ENCODE peak calls at places on chromosomes 6 and 20, in five cellular contexts. One of them, this sample, is unnamed.
A peak's percentile ranks its signal among the peaks of the same experiment; 100 is the strongest.

GRCh38 chr20:37471741-37472235 is 49.3 kb upstream of the NNAT start:
- DNase-seq in neuronal stem cell: no peak
- DNase-seq in upper lobe of left lung: no peak
- DNase-seq in heart right ventricle: no peak
- DNase-seq in keratinocyte: no peak
- DNase-seq in this sample: no peak

GRCh38 chr20:4967752-4968477 is 33.4 kb downstream of the SLC23A2 start:
- DNase-seq in neuronal stem cell: no peak
- DNase-seq in heart right ventricle: no peak
- DNase-seq in keratinocyte: no peak
- DNase-seq in upper lobe of left lung: no peak
- DNase-seq in this sample: no peak

GRCh38 chr20:31746068-31746878 is 7.2 kb downstream of the TPX2 start:
- DNase-seq in upper lobe of left lung: no peak
- DNase-seq in neuronal stem cell: no peak
- DNase-seq in keratinocyte: no peak
- DNase-seq in heart right ventricle: no peak
- DNase-seq in this sample: no peak

GRCh38 chr6:156984178-156984738 is 207.1 kb downstream of the ARID1B start:
- DNase-seq in heart right ventricle: no peak
- DNase-seq in upper lobe of left lung: no peak
- DNase-seq in keratinocyte: no peak
- DNase-seq in neuronal stem cell: no peak
- DNase-seq in this sample: no peak

GRCh38 chr6:85673198-85674139 is 30.8 kb upstream of the SYNCRIP start:
- DNase-seq in neuronal stem cell: no peak
- DNase-seq in upper lobe of left lung: no peak
- DNase-seq in keratinocyte: peak; percentile 38
- DNase-seq in heart right ventricle: no peak
- DNase-seq in this sample: no peak

GRCh38 chr6:138403801-138404665 is at the start of gene HEBP2:
- DNase-seq in upper lobe of left lung: peak; percentile 98
- DNase-seq in heart right ventricle: peak; percentile 95
- DNase-seq in keratinocyte: peak; percentile 59
- DNase-seq in neuronal stem cell: peak; percentile 94
- DNase-seq in this sample: peak; percentile 94

GRCh38 chr6:45105170-45105820 is 222.8 kb upstream of the RUNX2 start:
- DNase-seq in upper lobe of left lung: no peak
- DNase-seq in heart right ventricle: no peak
- DNase-seq in keratinocyte: no peak
- DNase-seq in neuronal stem cell: no peak
- DNase-seq in this sample: no peak

GRCh38 chr6:108132863-108133262 is 33.0 kb upstream of the NR2E1 start:
- DNase-seq in neuronal stem cell: no peak
- DNase-seq in upper lobe of left lung: no peak
- DNase-seq in keratinocyte: no peak
- DNase-seq in heart right ventricle: no peak
- DNase-seq in this sample: no peak

GRCh38 chr6:140319209-140319608 is 944.8 kb upstream of the CITED2 start:
- DNase-seq in heart right ventricle: no peak
- DNase-seq in keratinocyte: no peak
- DNase-seq in upper lobe of left lung: no peak
- DNase-seq in neuronal stem cell: no peak
- DNase-seq in this sample: no peak

GRCh38 chr20:37956099-37956498 is 53.2 kb downstream of the VSTM2L start:
- DNase-seq in upper lobe of left lung: peak; percentile 5
- DNase-seq in keratinocyte: no peak
- DNase-seq in neuronal stem cell: no peak
- DNase-seq in heart right ventricle: no peak
- DNase-seq in this sample: no peak

GRCh38 chr6:15504581-15505350 is 158.1 kb downstream of the DTNBP1 start:
- DNase-seq in keratinocyte: peak; percentile 15
- DNase-seq in heart right ventricle: peak; percentile 73
- DNase-seq in upper lobe of left lung: peak; percentile 50
- DNase-seq in neuronal stem cell: no peak
- DNase-seq in this sample: peak; percentile 75

GRCh38 chr6:80210618-80211017 is 104.1 kb downstream of the BCKDHB start:
- DNase-seq in neuronal stem cell: no peak
- DNase-seq in heart right ventricle: peak; percentile 55
- DNase-seq in keratinocyte: no peak
- DNase-seq in upper lobe of left lung: no peak
- DNase-seq in this sample: no peak

GRCh38 chr6:141244366-141244765 is 888.4 kb upstream of the GJE1 start:
- DNase-seq in upper lobe of left lung: no peak
- DNase-seq in keratinocyte: no peak
- DNase-seq in heart right ventricle: no peak
- DNase-seq in neuronal stem cell: no peak
- DNase-seq in this sample: no peak

GRCh38 chr20:50574586-50574985 is 64.4 kb downstream of the PTPN1 start:
- DNase-seq in heart right ventricle: no peak
- DNase-seq in keratinocyte: no peak
- DNase-seq in neuronal stem cell: no peak
- DNase-seq in upper lobe of left lung: no peak
- DNase-seq in this sample: no peak

GRCh38 chr20:58714340-58714922 is 21.8 kb downstream of the NPEPL1 start:
- DNase-seq in upper lobe of left lung: peak; percentile 16
- DNase-seq in neuronal stem cell: no peak
- DNase-seq in heart right ventricle: no peak
- DNase-seq in keratinocyte: no peak
- DNase-seq in this sample: no peak

GRCh38 chr6:65295812-65296211 is 411.2 kb downstream of the EYS start:
- DNase-seq in heart right ventricle: no peak
- DNase-seq in keratinocyte: no peak
- DNase-seq in neuronal stem cell: no peak
- DNase-seq in upper lobe of left lung: no peak
- DNase-seq in this sample: no peak

GRCh38 chr6:37819802-37820712 is 530 bp downstream of the ZFAND3 start:
- DNase-seq in keratinocyte: no peak
- DNase-seq in neuronal stem cell: no peak
- DNase-seq in upper lobe of left lung: peak; percentile 82
- DNase-seq in heart right ventricle: peak; percentile 71
- DNase-seq in this sample: peak; percentile 86

GRCh38 chr6:163996491-163996890 is 582.0 kb downstream of the QKI start:
- DNase-seq in neuronal stem cell: no peak
- DNase-seq in upper lobe of left lung: no peak
- DNase-seq in heart right ventricle: no peak
- DNase-seq in keratinocyte: no peak
- DNase-seq in this sample: no peak

GRCh38 chr6:34516391-34517324 is 39.5 kb downstream of the SPDEF start:
- DNase-seq in keratinocyte: no peak
- DNase-seq in heart right ventricle: no peak
- DNase-seq in upper lobe of left lung: no peak
- DNase-seq in neuronal stem cell: no peak
- DNase-seq in this sample: no peak

GRCh38 chr6:27667016-27667415 is 194.1 kb upstream of the ZNF184 start:
- DNase-seq in keratinocyte: no peak
- DNase-seq in upper lobe of left lung: no peak
- DNase-seq in heart right ventricle: no peak
- DNase-seq in neuronal stem cell: no peak
- DNase-seq in this sample: no peak

GRCh38 chr6:40874495-40874894 is 164.5 kb downstream of the UNC5CL start:
- DNase-seq in neuronal stem cell: no peak
- DNase-seq in heart right ventricle: no peak
- DNase-seq in upper lobe of left lung: no peak
- DNase-seq in keratinocyte: no peak
- DNase-seq in this sample: no peak

GRCh38 chr6:155993248-155993647 is 537.6 kb upstream of the NOX3 start:
- DNase-seq in heart right ventricle: no peak
- DNase-seq in upper lobe of left lung: no peak
- DNase-seq in neuronal stem cell: no peak
- DNase-seq in keratinocyte: no peak
- DNase-seq in this sample: no peak

GRCh38 chr6:34671801-34672656 is 24.5 kb downstream of the ILRUN start:
- DNase-seq in upper lobe of left lung: peak; percentile 63
- DNase-seq in keratinocyte: no peak
- DNase-seq in neuronal stem cell: no peak
- DNase-seq in heart right ventricle: no peak
- DNase-seq in this sample: peak; percentile 70

GRCh38 chr20:38112249-38112942 is 52.7 kb downstream of the TGM2 start:
- DNase-seq in keratinocyte: no peak
- DNase-seq in neuronal stem cell: no peak
- DNase-seq in upper lobe of left lung: peak; percentile 15
- DNase-seq in heart right ventricle: peak; percentile 4
- DNase-seq in this sample: peak; percentile 55

GRCh38 chr6:161168281-161168891 is 105.5 kb downstream of the AGPAT4 start:
- DNase-seq in keratinocyte: peak; percentile 96
- DNase-seq in neuronal stem cell: peak; percentile 26
- DNase-seq in upper lobe of left lung: no peak
- DNase-seq in heart right ventricle: peak; percentile 23
- DNase-seq in this sample: no peak

GRCh38 chr6:27650620-27651370 is 177.9 kb upstream of the ZNF184 start:
- DNase-seq in keratinocyte: peak; percentile 83
- DNase-seq in neuronal stem cell: peak; percentile 62
- DNase-seq in heart right ventricle: no peak
- DNase-seq in upper lobe of left lung: no peak
- DNase-seq in this sample: no peak

GRCh38 chr6:159351707-159352106 is 182.5 kb downstream of the FNDC1 start:
- DNase-seq in keratinocyte: no peak
- DNase-seq in neuronal stem cell: no peak
- DNase-seq in heart right ventricle: no peak
- DNase-seq in upper lobe of left lung: no peak
- DNase-seq in this sample: no peak

DNA sequence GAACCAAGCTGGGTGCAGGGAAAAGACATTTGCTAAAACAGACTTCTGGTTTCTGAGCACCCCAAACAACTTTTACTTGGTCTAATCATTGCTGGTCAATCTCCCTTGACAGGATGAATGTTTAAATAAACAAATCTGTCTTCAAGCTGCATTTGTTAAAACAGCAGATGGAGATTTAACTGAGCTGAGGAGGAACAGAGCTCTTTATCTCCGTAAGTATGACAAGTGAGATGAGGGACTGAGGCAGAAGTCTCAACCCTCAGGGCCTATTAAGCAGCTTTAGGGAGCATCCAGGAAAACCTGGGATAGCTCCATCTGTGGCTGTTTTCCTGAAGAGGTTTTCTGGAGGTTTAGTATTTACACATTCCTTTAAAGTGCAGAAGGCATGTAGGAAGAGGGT is 40.6 kb downstream of the NINL start:
- DNase-seq in keratinocyte: no peak
- DNase-seq in heart right ventricle: no peak
- DNase-seq in neuronal stem cell: no peak
- DNase-seq in upper lobe of left lung: no peak
- DNase-seq in this sample: no peak
- H3K27ac ChIP-seq in keratinocyte: no peak overlapping the region
- H3K27ac ChIP-seq in heart right ventricle: no peak overlapping the region
- H3K27ac ChIP-seq in neuronal stem cell: no peak overlapping the region
- H3K27ac ChIP-seq in upper lobe of left lung: no peak overlapping the region
- H3K27ac ChIP-seq in this sample: no peak overlapping the region

DNA sequence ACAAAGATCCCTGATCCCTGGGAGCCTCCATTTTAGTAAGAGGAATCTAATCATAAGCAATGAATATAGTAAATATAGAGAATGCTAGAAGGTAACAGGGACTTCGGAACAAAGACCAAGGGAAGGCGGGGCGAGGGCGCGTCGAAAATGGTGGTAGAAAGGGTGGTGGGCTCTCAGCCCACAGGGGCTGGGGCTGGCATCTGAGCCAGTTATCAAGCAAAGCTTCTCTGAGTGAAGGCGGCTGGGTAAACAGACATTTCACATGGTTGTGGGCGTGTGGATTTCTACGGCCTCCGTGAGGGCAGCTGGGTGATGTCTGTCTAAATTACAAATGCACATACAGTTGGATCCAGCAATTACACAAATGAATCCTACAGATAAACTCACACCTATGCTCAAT is 56.6 kb downstream of the TOX2 start:
- DNase-seq in neuronal stem cell: no peak
- DNase-seq in keratinocyte: no peak
- DNase-seq in upper lobe of left lung: no peak
- DNase-seq in heart right ventricle: no peak
- DNase-seq in this sample: no peak
- H3K27ac ChIP-seq in neuronal stem cell: no peak overlapping the region
- H3K27ac ChIP-seq in keratinocyte: no peak overlapping the region
- H3K27ac ChIP-seq in upper lobe of left lung: no peak overlapping the region
- H3K27ac ChIP-seq in heart right ventricle: no peak overlapping the region
- H3K27ac ChIP-seq in this sample: no peak overlapping the region

GRCh38 chr6:16717275-16717942 is 43.9 kb downstream of the ATXN1 start:
- DNase-seq in neuronal stem cell: no peak
- DNase-seq in heart right ventricle: no peak
- DNase-seq in keratinocyte: no peak
- DNase-seq in upper lobe of left lung: no peak
- DNase-seq in this sample: no peak
- H3K27ac ChIP-seq in neuronal stem cell: no peak overlapping the region
- H3K27ac ChIP-seq in heart right ventricle: no peak overlapping the region
- H3K27ac ChIP-seq in keratinocyte: no peak overlapping the region
- H3K27ac ChIP-seq in upper lobe of left lung: no peak overlapping the region
- H3K27ac ChIP-seq in this sample: no peak overlapping the region

GRCh38 chr6:19994909-19995308 is 157.7 kb downstream of the ID4 start:
- DNase-seq in upper lobe of left lung: no peak
- DNase-seq in neuronal stem cell: no peak
- DNase-seq in keratinocyte: no peak
- DNase-seq in heart right ventricle: no peak
- DNase-seq in this sample: no peak

GRCh38 chr6:19991176-19991575 is 154.0 kb downstream of the ID4 start:
- DNase-seq in heart right ventricle: no peak
- DNase-seq in upper lobe of left lung: no peak
- DNase-seq in neuronal stem cell: no peak
- DNase-seq in keratinocyte: no peak
- DNase-seq in this sample: no peak

GRCh38 chr6:19999319-20000191 is 162.4 kb downstream of the ID4 start:
- DNase-seq in heart right ventricle: no peak
- DNase-seq in neuronal stem cell: no peak
- DNase-seq in keratinocyte: peak; percentile 13
- DNase-seq in upper lobe of left lung: no peak
- DNase-seq in this sample: no peak

GRCh38 chr6:19997104-19997503 is 159.9 kb downstream of the ID4 start:
- DNase-seq in heart right ventricle: no peak
- DNase-seq in upper lobe of left lung: no peak
- DNase-seq in neuronal stem cell: no peak
- DNase-seq in keratinocyte: no peak
- DNase-seq in this sample: no peak

GRCh38 chr6:19995575-19996257 is 158.5 kb downstream of the ID4 start:
- DNase-seq in upper lobe of left lung: no peak
- DNase-seq in heart right ventricle: no peak
- DNase-seq in neuronal stem cell: no peak
- DNase-seq in keratinocyte: no peak
- DNase-seq in this sample: no peak
- H3K27ac ChIP-seq in upper lobe of left lung: no peak overlapping the region
- H3K27ac ChIP-seq in heart right ventricle: no peak overlapping the region
- H3K27ac ChIP-seq in neuronal stem cell: peak overlapping the region; percentile 23
- H3K27ac ChIP-seq in keratinocyte: no peak overlapping the region
- H3K27ac ChIP-seq in this sample: no peak overlapping the region

DNA sequence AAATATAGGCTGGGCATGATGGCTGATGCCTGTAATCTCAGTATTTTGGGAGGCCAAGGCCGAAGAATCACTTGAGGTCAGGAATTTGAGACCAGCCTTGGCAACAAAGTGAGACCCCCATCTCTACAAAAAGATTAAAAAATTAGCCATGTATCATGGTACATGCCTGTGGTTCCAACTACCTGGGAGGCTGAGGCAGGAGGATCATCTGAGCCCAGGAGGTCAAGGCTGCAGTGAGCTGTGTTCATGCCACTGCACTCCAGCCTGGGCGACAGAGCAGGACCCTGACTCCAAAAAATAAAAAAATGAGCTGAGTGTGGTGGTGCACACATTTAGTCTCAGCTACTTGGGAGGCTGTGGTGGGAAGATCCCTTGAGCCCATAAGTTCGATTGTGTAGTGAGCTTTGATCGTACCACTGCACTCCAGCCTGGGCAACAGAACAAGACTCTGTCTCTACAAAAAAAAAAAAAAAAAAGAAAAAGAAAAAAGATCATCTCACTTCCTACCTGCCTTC is 10.1 kb upstream of the GUCA1B start:
- DNase-seq in neuronal stem cell: no peak
- DNase-seq in heart right ventricle: no peak
- DNase-seq in upper lobe of left lung: no peak
- DNase-seq in keratinocyte: no peak
- DNase-seq in this sample: no peak
- H3K27ac ChIP-seq in neuronal stem cell: no peak overlapping the region
- H3K27ac ChIP-seq in heart right ventricle: no peak overlapping the region
- H3K27ac ChIP-seq in upper lobe of left lung: no peak overlapping the region
- H3K27ac ChIP-seq in keratinocyte: no peak overlapping the region
- H3K27ac ChIP-seq in this sample: no peak overlapping the region

This sample was measured in right cardiac atrium.